ENCODE peak calls at places on chromosome 3, in eight cellular contexts. L, Q, K, E, V, R, T and U are unnamed samples.

GRCh38 chr3:149771652-149772271 is 19.5 kb upstream of the COMMD2 start:
- DNase-seq in L (no peak), Q (peak), K (peak), E (peak), V (peak), R (peak), T (peak), U (no peak)

GRCh38 chr3:127038923-127039581 is 56.1 kb downstream of the PLXNA1 start:
- DNase-seq in L (no peak), Q (no peak), K (no peak), E (no peak), V (no peak), R (no peak), T (no peak), U (peak)

GRCh38 chr3:163490119-163490518 is 1588.2 kb downstream of the SI start:
- DNase-seq in L (no peak), Q (no peak), K (no peak), E (peak), V (peak), R (peak), T (peak), U (no peak)

GRCh38 chr3:139113766-139114165 is 69.1 kb upstream of the PRR23C start:
- DNase-seq in L (no peak), Q (no peak), K (no peak), E (no peak), V (no peak), R (no peak), T (no peak), U (no peak)

GRCh38 chr3:112811150-112811884 is 35.3 kb downstream of the CD200R1L start:
- DNase-seq in L (no peak), Q (no peak), K (no peak), E (peak), V (no peak), R (peak), T (peak), U (no peak)

GRCh38 chr3:141996437-141996836 is 120.0 kb downstream of the ATP1B3 start:
- DNase-seq in L (no peak), Q (no peak), K (no peak), E (no peak), V (no peak), R (no peak), T (no peak), U (no peak)

GRCh38 chr3:54837964-54838363 is 89.9 kb downstream of the LRTM1 start:
- DNase-seq in L (no peak), Q (no peak), K (no peak), E (peak), V (no peak), R (no peak), T (peak), U (no peak)

GRCh38 chr3:31094048-31094447 is 199.6 kb upstream of the GADL1 start:
- DNase-seq in L (no peak), Q (no peak), K (no peak), E (no peak), V (no peak), R (no peak), T (no peak), U (no peak)

GRCh38 chr3:1007890-1008289 is 84.9 kb upstream of the CNTN6 start:
- DNase-seq in L (no peak), Q (no peak), K (no peak), E (peak), V (no peak), R (no peak), T (peak), U (no peak)

GRCh38 chr3:135694142-135694541 is 271.4 kb upstream of the PPP2R3A start:
- DNase-seq in L (no peak), Q (no peak), K (no peak), E (no peak), V (no peak), R (no peak), T (no peak), U (no peak)

GRCh38 chr3:164113406-164114332 is 964.6 kb downstream of the SI start:
- DNase-seq in L (no peak), Q (no peak), K (no peak), E (no peak), V (no peak), R (no peak), T (no peak), U (no peak)

GRCh38 chr3:127632035-127632434 is 3.0 kb downstream of the PODXL2 start:
- DNase-seq in L (no peak), Q (no peak), K (no peak), E (no peak), V (no peak), R (no peak), T (no peak), U (no peak)

GRCh38 chr3:177424541-177424940 is 227.3 kb upstream of the TBL1XR1 start:
- DNase-seq in L (no peak), Q (no peak), K (no peak), E (no peak), V (no peak), R (no peak), T (no peak), U (no peak)

GRCh38 chr3:185822221-185822956 is 2.5 kb downstream of the IGF2BP2 start:
- DNase-seq in L (no peak), Q (no peak), K (no peak), E (peak), V (no peak), R (no peak), T (peak), U (no peak)